ENCODE peak calls at places on chromosomes 7 and 10, in ten cellular contexts. H, S, J, W, F, L, A, T, D and C are unnamed samples.

GRCh38 chr10:104767745-104768144 is 126.7 kb downstream of the SORCS3 start:
- DNase-seq in T (no peak), L (no peak), J (no peak), W (no peak), S (no peak), F (no peak), D (no peak), H (no peak), A (no peak), C (no peak)

GRCh38 chr10:132693676-132694075 is 92.3 kb downstream of the NKX6-2 start:
- DNase-seq in W (no peak), A (no peak), S (no peak), H (no peak), J (no peak), L (no peak), T (no peak), D (no peak), F (no peak), C (no peak)

GRCh38 chr10:14378387-14378960 is 47.8 kb upstream of the FRMD4A start:
- DNase-seq in W (no peak), H (no peak), A (no peak), J (no peak), F (no peak), L (no peak), S (no peak), D (no peak), T (no peak), C (no peak)

GRCh38 chr7:102208826-102209225 is 77.8 kb upstream of the SH2B2 start:
- DNase-seq in W (no peak), D (no peak), H (no peak), F (peak), J (no peak), L (no peak), T (no peak), S (no peak), A (no peak), C (no peak)

GRCh38 chr10:6591668-6592067 is 11.6 kb upstream of the PRKCQ start:
- DNase-seq in L (no peak), D (no peak), A (no peak), H (no peak), F (no peak), J (no peak), W (no peak), T (no peak), S (no peak), C (no peak)

GRCh38 chr10:128062837-128063563 is 63.2 kb downstream of the MKI67 start:
- DNase-seq in L (no peak), T (no peak), S (no peak), A (no peak), W (no peak), J (no peak), F (no peak), H (peak), D (no peak), C (peak)

GRCh38 chr7:3073763-3074460 is 30.2 kb upstream of the CARD11 start:
- DNase-seq in W (no peak), L (no peak), S (no peak), H (no peak), A (no peak), T (no peak), F (no peak), J (no peak), D (no peak), C (no peak)

GRCh38 chr7:98571986-98572385 is 45.1 kb upstream of the NPTX2 start:
- DNase-seq in F (no peak), L (no peak), T (no peak), H (no peak), A (no peak), S (no peak), J (no peak), D (no peak), W (no peak), C (no peak)

GRCh38 chr7:74684921-74685320 is 27.4 kb downstream of the GTF2I start:
- DNase-seq in A (no peak), F (no peak), J (no peak), L (no peak), T (no peak), S (no peak), D (no peak), H (no peak), W (peak), C (no peak)

GRCh38 chr7:144786522-144786921 is 49.3 kb downstream of the TPK1 start:
- DNase-seq in D (no peak), W (peak), S (no peak), T (no peak), A (no peak), J (no peak), F (no peak), H (no peak), L (no peak), C (no peak)

GRCh38 chr7:129188372-129188891 is at the start of gene SMO:
- DNase-seq in H (no peak), S (peak), D (no peak), T (peak), J (no peak), F (no peak), A (no peak), L (peak), W (no peak), C (no peak)

GRCh38 chr10:92627845-92628480 is 35.0 kb downstream of the KIF11 start:
- DNase-seq in S (no peak), L (no peak), D (no peak), T (no peak), J (no peak), F (no peak), W (no peak), A (no peak), H (no peak), C (no peak)

GRCh38 chr10:110919349-110919931 is at the start of gene SHOC2:
- DNase-seq in D (no peak), L (no peak), T (peak), S (peak), J (peak), F (peak), A (no peak), H (peak), W (no peak), C (peak)

GRCh38 chr10:77586719-77587423 is 50.7 kb downstream of the KCNMA1 start:
- DNase-seq in A (no peak), W (no peak), L (no peak), T (no peak), F (no peak), J (no peak), S (no peak), D (no peak), H (no peak), C (no peak)

GRCh38 chr7:95929710-95930295 is 157.4 kb downstream of the DYNC1I1 start:
- DNase-seq in F (no peak), H (no peak), L (peak), A (no peak), J (no peak), W (no peak), S (no peak), T (no peak), D (no peak), C (no peak)

GRCh38 chr7:16359201-16359600 is 62.1 kb downstream of the CRPPA start:
- DNase-seq in S (no peak), W (no peak), L (no peak), D (no peak), J (no peak), H (no peak), T (no peak), F (no peak), A (no peak), C (no peak)

GRCh38 chr10:68559251-68559650 is 886 bp upstream of the TET1 start:
- DNase-seq in H (no peak), A (no peak), T (no peak), D (no peak), F (no peak), S (no peak), L (no peak), J (no peak), W (no peak), C (no peak)

GRCh38 chr10:7069706-7070105 is 341.1 kb downstream of the SFMBT2 start:
- DNase-seq in S (no peak), D (no peak), H (no peak), A (no peak), F (no peak), T (no peak), L (no peak), J (no peak), W (no peak), C (no peak)

GRCh38 chr7:38321515-38321944 is 48.1 kb upstream of the TARP start:
- DNase-seq in A (no peak), H (no peak), T (no peak), S (no peak), D (no peak), J (peak), W (peak), L (no peak), F (no peak), C (no peak)

GRCh38 chr10:5305374-5305773 is 59.4 kb upstream of the UCN3 start:
- DNase-seq in L (no peak), F (no peak), T (no peak), H (no peak), W (no peak), S (no peak), A (no peak), D (no peak), J (no peak), C (no peak)

GRCh38 chr7:23183279-23184012 is 1.6 kb downstream of the NUP42 start:
- DNase-seq in F (no peak), T (no peak), J (no peak), A (no peak), W (peak), H (no peak), S (no peak), D (no peak), L (no peak), C (no peak)

GRCh38 chr7:142496545-142496991 is 238.7 kb upstream of the PRSS58 start:
- DNase-seq in F (peak), T (peak), J (no peak), L (no peak), S (no peak), A (no peak), W (peak), D (peak), H (no peak), C (no peak)

GRCh38 chr10:61135276-61135721 is 191.3 kb upstream of the RHOBTB1 start:
- DNase-seq in F (no peak), S (no peak), L (no peak), D (no peak), A (no peak), J (no peak), T (no peak), W (no peak), H (no peak), C (no peak)

GRCh38 chr7:25383402-25383801 is 155.1 kb upstream of the NPVF start:
- DNase-seq in D (no peak), L (no peak), H (no peak), S (no peak), F (no peak), J (no peak), T (no peak), W (no peak), A (no peak), C (no peak)

GRCh38 chr10:97078280-97079156 is 107.2 kb downstream of the SLIT1 start:
- DNase-seq in D (no peak), A (no peak), F (no peak), W (no peak), L (no peak), H (no peak), T (no peak), J (no peak), S (no peak), C (no peak)

GRCh38 chr10:118568327-118568848 is 27.1 kb downstream of the PRLHR start:
- DNase-seq in H (peak), F (peak), T (peak), S (peak), D (peak), L (no peak), J (peak), A (peak), W (peak), C (peak)

GRCh38 chr10:19385846-19386455 is 337.4 kb downstream of the MALRD1 start:
- DNase-seq in H (no peak), A (no peak), J (no peak), L (no peak), W (no peak), S (no peak), F (peak), T (no peak), D (no peak), C (no peak)

GRCh38 chr7:150989456-150989855 is 1.4 kb upstream of the NOS3 start:
- DNase-seq in T (no peak), A (no peak), H (no peak), W (no peak), S (no peak), J (no peak), D (no peak), F (no peak), L (no peak), C (no peak)

GRCh38 chr10:97422921-97423420 is 3.0 kb upstream of the PGAM1 start:
- DNase-seq in J (no peak), T (no peak), L (no peak), S (no peak), W (peak), A (no peak), H (no peak), F (no peak), D (no peak), C (no peak)

GRCh38 chr7:101529560-101529959 is 99.5 kb downstream of the MYL10 start:
- DNase-seq in J (no peak), H (no peak), D (no peak), L (no peak), S (no peak), T (no peak), F (no peak), W (no peak), A (no peak), C (no peak)

GRCh38 chr7:4806983-4807625 is 31.7 kb downstream of the AP5Z1 start:
- DNase-seq in D (no peak), T (no peak), L (no peak), W (no peak), F (no peak), H (no peak), A (no peak), J (no peak), S (no peak), C (no peak)

GRCh38 chr10:3225589-3225988 is 53.0 kb upstream of the PITRM1 start:
- DNase-seq in D (no peak), F (no peak), J (no peak), W (no peak), H (no peak), L (no peak), A (no peak), S (peak), T (no peak), C (no peak)

GRCh38 chr7:29651467-29651866 is 87.8 kb downstream of the PRR15 start:
- DNase-seq in J (no peak), S (no peak), D (no peak), A (no peak), H (no peak), F (no peak), L (no peak), T (no peak), W (no peak), C (no peak)

GRCh38 chr10:10591682-10592412 is 425.8 kb upstream of the CELF2 start:
- DNase-seq in H (no peak), T (no peak), S (no peak), J (no peak), L (no peak), A (no peak), D (no peak), F (no peak), W (no peak), C (no peak)

GRCh38 chr7:121793716-121794115 is 79.2 kb upstream of the PTPRZ1 start:
- DNase-seq in D (no peak), F (no peak), T (no peak), S (no peak), A (no peak), J (no peak), W (no peak), H (no peak), L (no peak), C (no peak)

GRCh38 chr10:103145046-103145445 is 48.0 kb downstream of the NT5C2 start:
- DNase-seq in T (no peak), A (no peak), J (no peak), D (no peak), S (no peak), H (no peak), W (no peak), F (no peak), L (no peak), C (no peak)

GRCh38 chr7:156347132-156347531 is 293.4 kb upstream of the RNF32 start:
- DNase-seq in D (no peak), J (no peak), L (no peak), T (no peak), W (no peak), F (no peak), H (no peak), S (no peak), A (no peak), C (no peak)

GRCh38 chr10:88032566-88032965 is 169.1 kb downstream of the PTEN start:
- DNase-seq in D (no peak), A (no peak), S (no peak), T (no peak), J (no peak), F (no peak), L (no peak), H (no peak), W (peak), C (no peak)

GRCh38 chr7:33958126-33958525 is 52.8 kb downstream of the BMPER start:
- DNase-seq in L (no peak), A (no peak), D (no peak), W (no peak), T (no peak), S (no peak), J (no peak), F (no peak), H (no peak), C (no peak)